ENCODE peak calls at places on chromosomes 11 and 22, in five cellular contexts. T, I, Z, U and R are unnamed samples.

GRCh38 chr11:17683378-17684161 is 35.8 kb upstream of the MYOD1 start:
- DNase-seq in U (peak; percentile 48), Z (peak; percentile 50), I (peak; percentile 66), T (no peak), R (no peak)

GRCh38 chr11:116465056-116465455 is 307.7 kb downstream of the BUD13 start:
- DNase-seq in I (no peak), T (no peak), U (no peak), Z (no peak), R (no peak)

GRCh38 chr11:64637346-64638016 is 46.5 kb downstream of the SLC22A12 start:
- DNase-seq in T (no peak), U (peak; percentile 36), Z (no peak), I (no peak), R (no peak)

GRCh38 chr22:23705358-23705757 is 14.5 kb downstream of the RGL4 start:
- DNase-seq in Z (no peak), I (no peak), T (no peak), U (no peak), R (no peak)

GRCh38 chr22:37965940-37966664 is 12.6 kb downstream of the POLR2F start:
- DNase-seq in I (no peak), Z (no peak), U (no peak), T (no peak), R (no peak)

GRCh38 chr22:22949953-22950352 is 62.3 kb downstream of the IGLL5 start:
- DNase-seq in U (no peak), Z (no peak), I (no peak), T (no peak), R (no peak)

GRCh38 chr22:46041642-46042041 is 64.7 kb upstream of the WNT7B start:
- DNase-seq in Z (no peak), U (no peak), T (peak; percentile 45), I (no peak), R (no peak)

GRCh38 chr11:130772266-130773227 is 143.7 kb downstream of the SNX19 start:
- DNase-seq in U (peak; percentile 94), T (no peak), Z (peak; percentile 71), I (peak; percentile 41), R (no peak)

GRCh38 chr11:30585067-30585891 is 874 bp downstream of the MPPED2 start:
- DNase-seq in I (no peak), U (peak; percentile 13), T (no peak), Z (no peak), R (no peak)

GRCh38 chr22:19505735-19506126 is 18.5 kb downstream of the CLDN5 start:
- DNase-seq in T (no peak), Z (no peak), U (no peak), I (no peak), R (no peak)

GRCh38 chr11:11036185-11037161 is 178.6 kb upstream of the ZBED5 start:
- DNase-seq in I (peak; percentile 72), T (peak; percentile 78), U (peak; percentile 77), Z (peak; percentile 39), R (peak; percentile 12)

GRCh38 chr22:41288245-41288946 is 2.4 kb upstream of the RANGAP1 start:
- DNase-seq in Z (peak; percentile 81), T (peak; percentile 26), U (peak; percentile 82), I (peak; percentile 83), R (no peak)

GRCh38 chr11:134277176-134278001 is 1.2 kb downstream of the GLB1L3 start:
- DNase-seq in Z (no peak), U (peak; percentile 10), I (no peak), T (no peak), R (no peak)

GRCh38 chr22:39184586-39185577 is 32.4 kb upstream of the CBX7 start:
- DNase-seq in I (no peak), Z (peak; percentile 49), T (no peak), U (peak; percentile 94), R (no peak)

GRCh38 chr22:38190581-38190980 is 9.0 kb upstream of the PLA2G6 start:
- DNase-seq in T (no peak), Z (no peak), I (no peak), U (no peak), R (no peak)

GRCh38 chr11:119942021-119942420 is 195.9 kb downstream of the TRIM29 start:
- DNase-seq in I (no peak), T (no peak), U (no peak), Z (no peak), R (no peak)

GRCh38 chr11:114413958-114414357 is 13.5 kb downstream of the RBM7 start:
- DNase-seq in Z (no peak), I (no peak), U (no peak), T (no peak), R (no peak)

GRCh38 chr22:32531955-32532818 is 57.6 kb downstream of the FBXO7 start:
- DNase-seq in U (peak; percentile 99), T (peak; percentile 34), I (no peak), Z (peak; percentile 60), R (no peak)

GRCh38 chr11:44528103-44528502 is 37.4 kb upstream of the CD82 start:
- DNase-seq in I (no peak), Z (no peak), U (peak; percentile 7), T (no peak), R (no peak)

GRCh38 chr11:61057615-61058014 is 44.7 kb upstream of the CD5 start:
- DNase-seq in Z (no peak), I (no peak), U (no peak), T (no peak), R (no peak)